ENCODE peak calls at places on chromosomes 1 and 21, in ten cellular contexts. J, S, P, O, L, M, E, T, U and A are unnamed samples.

GRCh38 chr1:177351361-177352108 is 180.8 kb downstream of the BRINP2 start:
- DNase-seq in O (peak; percentile 71), U (no peak), S (no peak), T (no peak), M (no peak), L (no peak), E (no peak), P (no peak), J (no peak), A (no peak)

GRCh38 chr1:234154320-234155251 is 218.7 kb upstream of the COA6 start:
- DNase-seq in T (peak; percentile 68), M (peak; percentile 23), E (peak; percentile 72), L (peak; percentile 51), U (peak; percentile 11), P (no peak), S (no peak), J (peak; percentile 29), O (no peak), A (peak; percentile 28)

GRCh38 chr1:24329797-24330543 is 10.8 kb downstream of the GRHL3 start:
- DNase-seq in O (no peak), L (no peak), P (no peak), J (no peak), E (no peak), M (no peak), T (no peak), U (no peak), S (no peak), A (no peak)

GRCh38 chr1:175857756-175858155 is 114.4 kb upstream of the TNR start:
- DNase-seq in O (no peak), J (no peak), P (no peak), E (no peak), T (no peak), U (no peak), L (no peak), M (no peak), S (no peak), A (no peak)

GRCh38 chr1:108897865-108898720 is 21.3 kb downstream of the GPSM2 start:
- DNase-seq in M (peak; percentile 9), E (peak; percentile 46), U (no peak), O (no peak), J (peak; percentile 59), S (no peak), T (peak; percentile 58), P (no peak), L (peak; percentile 28), A (peak; percentile 4)

GRCh38 chr1:155976062-155976912 is 2.1 kb downstream of the ARHGEF2 start:
- DNase-seq in O (peak; percentile 82), E (no peak), S (no peak), U (peak; percentile 71), T (peak; percentile 75), L (no peak), J (peak; percentile 54), M (no peak), P (peak; percentile 36), A (no peak)

GRCh38 chr1:41599912-41600311 is 115.4 kb upstream of the EDN2 start:
- DNase-seq in S (no peak), M (no peak), U (no peak), O (no peak), L (no peak), E (no peak), T (no peak), P (no peak), J (no peak), A (no peak)

GRCh38 chr21:45246014-45246413 is 41.7 kb downstream of the POFUT2 start:
- DNase-seq in O (no peak), L (no peak), T (no peak), U (no peak), M (no peak), P (no peak), J (no peak), S (no peak), E (no peak), A (no peak)

GRCh38 chr1:193479187-193479586 is 292.8 kb upstream of the B3GALT2 start:
- DNase-seq in L (no peak), M (no peak), J (no peak), U (peak; percentile 55), S (no peak), O (no peak), T (no peak), E (no peak), P (no peak), A (peak; percentile 37)

GRCh38 chr1:38297852-38298251 is 251.3 kb upstream of the POU3F1 start:
- DNase-seq in O (no peak), M (no peak), P (no peak), S (no peak), J (no peak), T (no peak), L (no peak), E (no peak), U (no peak), A (no peak)

GRCh38 chr1:205597691-205598314 is 34.0 kb downstream of the ELK4 start:
- DNase-seq in O (no peak), E (no peak), M (no peak), T (no peak), J (peak; percentile 49), S (peak; percentile 65), L (no peak), P (no peak), U (no peak), A (no peak)

GRCh38 chr1:40708750-40709099 is 17.2 kb downstream of the NFYC start:
- DNase-seq in M (peak; percentile 29), E (peak; percentile 72), J (peak; percentile 77), L (peak; percentile 65), T (peak; percentile 71), O (no peak), P (no peak), S (no peak), U (no peak), A (peak; percentile 40)

GRCh38 chr1:15116966-15117365 is 36.6 kb upstream of the TMEM51 start:
- DNase-seq in T (no peak), P (no peak), J (no peak), M (no peak), O (no peak), L (no peak), U (no peak), E (no peak), S (no peak), A (no peak)

GRCh38 chr1:177863776-177864175 is 106.1 kb downstream of the SEC16B start:
- DNase-seq in T (no peak), J (no peak), U (no peak), P (no peak), O (no peak), S (no peak), M (no peak), E (no peak), L (no peak), A (no peak)

GRCh38 chr1:43653339-43653738 is 3.4 kb downstream of the KDM4A start:
- DNase-seq in J (no peak), L (peak; percentile 36), P (no peak), T (peak; percentile 46), O (no peak), S (no peak), E (no peak), M (no peak), U (no peak), A (no peak)

GRCh38 chr21:33976082-33976979 is 60.7 kb upstream of the ATP5PO start:
- DNase-seq in M (no peak), E (no peak), U (peak; percentile 76), O (no peak), J (peak; percentile 98), P (peak; percentile 95), S (no peak), T (peak; percentile 86), L (peak; percentile 15), A (peak; percentile 36)

GRCh38 chr1:207462535-207462934 is 8.4 kb downstream of the CR2 start:
- DNase-seq in T (no peak), J (no peak), E (no peak), P (no peak), S (no peak), O (no peak), M (no peak), U (no peak), L (no peak), A (no peak)

GRCh38 chr1:149848340-149848771 is 51.0 kb upstream of the BOLA1 start:
- DNase-seq in T (no peak), L (no peak), E (no peak), M (no peak), U (no peak), S (no peak), O (no peak), P (no peak), J (no peak), A (no peak)

GRCh38 chr1:114340906-114341698 is 169.9 kb downstream of the TRIM33 start:
- DNase-seq in U (peak; percentile 15), E (no peak), L (no peak), M (no peak), T (no peak), O (no peak), P (no peak), S (no peak), J (no peak), A (no peak)

GRCh38 chr1:78650114-78650513 is 483 bp downstream of the IFI44 start:
- DNase-seq in U (no peak), J (no peak), T (peak; percentile 8), S (no peak), E (no peak), M (no peak), L (no peak), P (no peak), O (no peak), A (no peak)

GRCh38 chr1:221039616-221040015 is 160.4 kb downstream of the HLX start:
- DNase-seq in P (peak; percentile 29), U (no peak), O (no peak), E (no peak), S (no peak), L (no peak), J (no peak), M (no peak), T (peak; percentile 51), A (no peak)